ENCODE peak calls at places on chromosomes 7 and 10, in ten cellular contexts. G, R, W, Q, F, Y, L, U, N and E are unnamed samples.

GRCh38 chr10:69831231-69831855 is 29.6 kb downstream of the COL13A1 start:
- DNase-seq in G (no peak), N (no peak), L (no peak), Q (no peak), U (no peak), F (no peak), W (no peak), R (no peak), Y (no peak), E (no peak)

GRCh38 chr10:4651404-4652037 is 174.5 kb upstream of the AKR1E2 start:
- DNase-seq in L (no peak), F (no peak), U (peak), W (peak), Q (no peak), N (no peak), G (no peak), Y (no peak), R (no peak), E (no peak)

GRCh38 chr7:110760341-110760740 is 330.6 kb upstream of the LRRN3 start:
- DNase-seq in L (no peak), F (no peak), Q (no peak), R (no peak), N (no peak), Y (no peak), G (no peak), W (no peak), U (no peak), E (no peak)

GRCh38 chr7:92753614-92754013 is 82.8 kb downstream of the CDK6 start:
- DNase-seq in G (no peak), Q (no peak), R (no peak), W (peak), U (no peak), N (no peak), F (no peak), Y (no peak), L (no peak), E (no peak)

GRCh38 chr10:86526606-86527005 is 5.0 kb upstream of the WAPL start:
- DNase-seq in R (no peak), Y (no peak), G (no peak), Q (no peak), N (no peak), W (no peak), L (no peak), U (no peak), F (no peak), E (no peak)

GRCh38 chr10:61606971-61607907 is 55.5 kb upstream of the CABCOCO1 start:
- DNase-seq in G (no peak), Q (no peak), Y (no peak), R (peak), N (no peak), W (no peak), L (peak), U (peak), F (no peak), E (no peak)

GRCh38 chr7:2980406-2981102 is 63.1 kb downstream of the CARD11 start:
- DNase-seq in W (no peak), U (no peak), R (no peak), G (no peak), Q (no peak), N (no peak), L (peak), F (no peak), Y (no peak), E (no peak)

GRCh38 chr7:130689683-130690082 is 3.3 kb upstream of the TSGA13 start:
- DNase-seq in R (no peak), W (no peak), L (no peak), G (no peak), F (no peak), N (no peak), Q (no peak), Y (no peak), U (no peak), E (no peak)

GRCh38 chr10:49612513-49613159 is 1.2 kb upstream of the CHAT start:
- DNase-seq in N (no peak), W (no peak), L (no peak), Q (no peak), Y (no peak), G (no peak), U (no peak), R (no peak), F (no peak), E (peak)

GRCh38 chr10:107340345-107340744 is 175.8 kb upstream of the SORCS1 start:
- DNase-seq in W (no peak), F (no peak), G (no peak), Q (no peak), R (no peak), L (no peak), Y (no peak), N (no peak), U (no peak), E (no peak)

GRCh38 chr7:129609666-129610065 is 1.9 kb upstream of the NRF1 start:
- DNase-seq in F (no peak), Y (no peak), Q (no peak), N (no peak), L (no peak), W (no peak), U (no peak), G (no peak), R (no peak), E (no peak)

GRCh38 chr10:60733189-60733815 is 45.0 kb upstream of the CDK1 start:
- DNase-seq in Y (peak), Q (peak), N (no peak), R (peak), U (peak), G (no peak), L (no peak), W (no peak), F (no peak), E (peak)

GRCh38 chr10:5619366-5620211 is 46.8 kb downstream of the ASB13 start:
- DNase-seq in L (no peak), U (no peak), Q (no peak), N (no peak), G (no peak), F (no peak), R (no peak), W (peak), Y (no peak), E (no peak)

GRCh38 chr7:11625669-11626068 is 206.3 kb downstream of the THSD7A start:
- DNase-seq in U (no peak), W (peak), N (no peak), F (no peak), R (no peak), G (no peak), Y (no peak), L (peak), Q (no peak), E (peak)

GRCh38 chr7:90869335-90869734 is 273.2 kb downstream of the CDK14 start:
- DNase-seq in N (no peak), R (no peak), G (no peak), W (no peak), Q (no peak), F (no peak), L (no peak), U (no peak), Y (no peak), E (no peak)

GRCh38 chr10:69426376-69426727 is 9.6 kb upstream of the TACR2 start:
- DNase-seq in U (no peak), G (no peak), R (no peak), Q (no peak), Y (no peak), W (peak), F (no peak), L (no peak), N (no peak), E (no peak)

GRCh38 chr10:69124558-69125121 is 662 bp downstream of the VPS26A start:
- DNase-seq in N (peak), W (peak), R (peak), G (peak), F (peak), U (peak), L (peak), Y (peak), Q (peak), E (peak)

GRCh38 chr10:19592276-19592675 is 224.0 kb upstream of the PLXDC2 start:
- DNase-seq in R (no peak), G (no peak), U (peak), Q (no peak), Y (no peak), N (no peak), W (peak), L (no peak), F (no peak), E (peak)